ENCODE peak calls at places on chromosomes 7 and 10, in seven cellular contexts. O is AG09319, S is tibial artery, Y is Calu3, R is NB4, Q is WTC11, J is GM13976. X is an unnamed sample.
A peak's percentile ranks its signal among the peaks of the same experiment; 100 is the strongest.

GRCh38 chr7:131493559-131493958 is 62.9 kb downstream of the PODXL start:
- DNase-seq in J (no peak), O (no peak), S (no peak), Q (no peak), R (no peak), Y (no peak), X (no peak)

GRCh38 chr7:4273566-4274230 is 408.4 kb upstream of the FOXK1 start:
- DNase-seq in J (no peak), R (no peak), O (no peak), Q (no peak), Y (no peak), S (no peak), X (no peak)

GRCh38 chr10:28242560-28243204 is 60.2 kb downstream of the MPP7 start:
- DNase-seq in Q (no peak), Y (no peak), R (no peak), S (no peak), J (no peak), O (no peak), X (no peak)

GRCh38 chr10:111821876-111822275 is 361.7 kb downstream of the GPAM start:
- DNase-seq in R (no peak), S (no peak), Q (no peak), Y (no peak), J (no peak), O (no peak), X (no peak)

GRCh38 chr10:119368991-119369869 is 161.9 kb downstream of the GRK5 start:
- DNase-seq in Q (no peak), S (no peak), Y (no peak), O (peak; percentile 53), R (no peak), J (peak; percentile 82), X (no peak)

GRCh38 chr10:36647540-36647939 is 477.9 kb upstream of the ANKRD30A start:
- DNase-seq in Y (no peak), S (no peak), R (no peak), O (no peak), J (no peak), Q (peak; percentile 12), X (no peak)

GRCh38 chr7:115099906-115100305 is 178.0 kb downstream of the MDFIC start:
- DNase-seq in S (no peak), Y (peak; percentile 11), O (no peak), J (no peak), Q (no peak), R (no peak), X (no peak)

GRCh38 chr10:53314856-53315255 is 542.3 kb upstream of the MBL2 start:
- DNase-seq in J (no peak), Y (peak; percentile 48), S (no peak), O (no peak), Q (no peak), R (no peak), X (no peak)

GRCh38 chr10:13751191-13751764 is 164.5 kb downstream of the PRPF18 start:
- DNase-seq in O (no peak), J (no peak), R (no peak), S (no peak), Q (no peak), Y (no peak), X (no peak)

GRCh38 chr7:19970514-19970913 is 197.1 kb upstream of the TMEM196 start:
- DNase-seq in R (no peak), Y (no peak), O (no peak), J (no peak), Q (no peak), S (no peak), X (no peak)

GRCh38 chr10:50621981-50622496 is 1.7 kb downstream of the SGMS1 start:
- DNase-seq in O (peak; percentile 89), R (peak; percentile 81), S (peak; percentile 99), Q (peak; percentile 54), J (peak; percentile 69), Y (peak; percentile 85), X (peak; percentile 74)

GRCh38 chr7:31562002-31562401 is 48.1 kb downstream of the ITPRID1 start:
- DNase-seq in J (no peak), R (no peak), O (no peak), Q (no peak), Y (no peak), S (no peak), X (no peak)

GRCh38 chr7:20153999-20154398 is 63.2 kb downstream of the MACC1 start:
- DNase-seq in R (no peak), Y (no peak), J (no peak), O (peak; percentile 10), S (no peak), Q (no peak), X (no peak)

GRCh38 chr10:53770903-53771302 is 998.3 kb upstream of the MBL2 start:
- DNase-seq in Y (no peak), Q (no peak), S (no peak), J (no peak), O (no peak), R (no peak), X (no peak)

GRCh38 chr10:110642204-110642979 is 1.7 kb upstream of the RBM20 start:
- DNase-seq in Y (no peak), O (no peak), R (no peak), S (no peak), Q (no peak), J (no peak), X (no peak)

GRCh38 chr10:110644598-110645462 is 694 bp downstream of the RBM20 start:
- DNase-seq in S (no peak), R (no peak), O (no peak), Y (no peak), Q (no peak), J (no peak), X (peak; percentile 25)

GRCh38 chr10:110646417-110647135 is 2.4 kb downstream of the RBM20 start:
- DNase-seq in Q (no peak), O (no peak), S (no peak), J (no peak), R (no peak), Y (no peak), X (no peak)

GRCh38 chr10:110642980-110643655 is 1.0 kb upstream of the RBM20 start:
- DNase-seq in R (no peak), O (no peak), J (no peak), Y (no peak), S (no peak), Q (peak; percentile 54), X (peak; percentile 59)

DNA sequence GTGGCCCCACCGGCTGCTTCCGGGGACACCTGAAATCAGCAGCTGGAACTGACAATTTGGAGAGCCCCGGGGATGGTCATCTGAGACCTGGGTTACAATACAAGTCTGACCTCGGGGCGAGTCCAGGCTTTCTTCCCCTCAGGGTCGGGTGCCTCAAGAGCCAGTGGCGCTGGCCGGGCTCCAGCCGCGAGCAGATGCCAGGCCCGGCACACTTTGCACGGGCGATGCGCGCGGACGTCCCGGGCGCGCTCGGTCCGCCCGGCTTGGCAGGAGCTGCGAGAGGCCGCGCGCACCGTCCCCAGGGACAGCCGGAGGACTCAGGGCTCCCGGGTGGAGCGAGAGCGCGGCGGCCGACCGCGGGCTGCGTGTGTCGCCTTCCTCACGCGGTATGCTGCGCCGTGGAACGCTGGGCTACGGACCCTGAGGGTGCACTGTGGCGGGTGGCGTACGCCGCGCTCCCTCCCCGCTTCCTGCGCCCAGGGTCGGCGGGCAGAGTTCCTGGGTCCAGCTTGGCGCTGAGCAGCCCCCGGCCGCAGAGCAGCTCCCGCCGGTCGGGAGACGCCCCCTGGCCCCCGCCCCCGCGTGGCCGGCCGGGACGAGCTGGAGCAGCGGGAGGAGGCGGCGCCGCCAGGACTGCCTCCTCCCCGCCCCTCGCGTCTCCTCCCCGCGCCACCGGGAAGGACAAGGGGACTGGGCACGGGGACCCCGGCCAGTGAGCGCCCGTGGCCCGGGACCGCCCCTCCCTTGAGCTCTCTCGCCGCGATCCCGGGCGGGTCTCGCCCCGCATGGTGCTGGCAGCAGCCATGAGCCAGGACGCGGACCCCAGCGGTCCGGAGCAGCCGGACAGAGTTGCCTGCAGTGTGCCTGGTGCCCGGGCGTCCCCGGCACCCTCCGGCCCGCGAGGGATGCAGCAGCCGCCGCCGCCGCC is at the start of gene RBM20:
- DNase-seq in S (no peak), J (peak; percentile 55), R (peak; percentile 60), Y (peak; percentile 23), O (no peak), Q (peak; percentile 55), X (peak; percentile 80)
- TF ChIP-seq CTCF in S (no peak), J (no peak), R (no peak), Y (no peak), O (no peak), Q (no peak), X (no peak)

GRCh38 chr7:158830211-158830723 is 958 bp upstream of the ESYT2 start:
- DNase-seq in S (no peak), Y (no peak), O (no peak), R (no peak), J (no peak), Q (no peak), X (no peak)
- TF ChIP-seq CTCF in S (no peak), Y (no peak), O (no peak), R (no peak), J (no peak), Q (no peak), X (no peak)

GRCh38 chr10:6009961-6010360 is 32.6 kb upstream of the IL15RA start:
- DNase-seq in R (no peak), Y (no peak), Q (no peak), O (no peak), J (no peak), S (no peak), X (no peak)
- TF ChIP-seq CTCF in R (no peak), Y (no peak), Q (no peak), O (no peak), J (no peak), S (no peak), X (no peak)

GRCh38 chr7:27689045-27689877 is 26.6 kb upstream of the HIBADH start:
- DNase-seq in R (peak; percentile 88), J (peak; percentile 40), S (no peak), Q (peak; percentile 50), O (peak; percentile 16), Y (peak; percentile 69), X (no peak)
- TF ChIP-seq CTCF in R (peak; percentile 75), J (peak; percentile 27), S (no peak), Q (no peak), O (peak; percentile 32), Y (peak; percentile 74), X (no peak)

X was measured in nephron progenitor cell.